ENCODE peak calls at places on chromosomes 4 and X, in nine cellular contexts. Y, X, P, G, U, M, E, H and J are unnamed samples.

GRCh38 chr4:167897116-167897515 is 195.2 kb upstream of the ANXA10 start:
- DNase-seq in M (peak), G (peak), P (peak), U (peak), Y (no peak), H (no peak), E (no peak), X (no peak), J (peak)

GRCh38 chr4:140116442-140117104 is 37.4 kb downstream of the MAML3 start:
- DNase-seq in G (no peak), P (no peak), H (peak), E (peak), X (no peak), M (no peak), Y (no peak), U (peak), J (no peak)

GRCh38 chr4:150976478-150977118 is 38.5 kb downstream of the LRBA start:
- DNase-seq in P (no peak), E (no peak), Y (no peak), H (no peak), U (no peak), X (no peak), M (no peak), G (no peak), J (no peak)

GRCh38 chr4:88728146-88728545 is 30.5 kb upstream of the NAP1L5 start:
- DNase-seq in P (no peak), G (no peak), H (no peak), U (no peak), E (no peak), M (no peak), Y (no peak), X (peak), J (no peak)

GRCh38 chr4:152719856-152720556 is 40.2 kb upstream of the TMEM154 start:
- DNase-seq in P (no peak), H (peak), X (no peak), Y (no peak), U (no peak), G (no peak), E (no peak), M (no peak), J (no peak)

GRCh38 chr4:168679397-168680176 is 182.7 kb downstream of the PALLD start:
- DNase-seq in H (peak), M (no peak), X (no peak), Y (no peak), G (no peak), U (peak), E (no peak), P (no peak), J (peak)

GRCh38 chrX:115449742-115450141 is 111.2 kb upstream of the PLS3 start:
- DNase-seq in P (peak), Y (peak), G (peak), X (peak), U (peak), M (no peak), E (no peak), H (no peak), J (peak)

GRCh38 chr4:74012130-74012529 is 13.7 kb upstream of the CXCL5 start:
- DNase-seq in X (no peak), G (no peak), Y (no peak), P (no peak), H (no peak), U (no peak), E (no peak), M (no peak), J (no peak)

GRCh38 chr4:48997962-48998361 is 11.9 kb downstream of the CWH43 start:
- DNase-seq in G (no peak), M (no peak), U (no peak), H (no peak), P (no peak), Y (no peak), E (no peak), X (no peak), J (no peak)

GRCh38 chrX:49193542-49193964 is 6.4 kb downstream of the SYP start:
- DNase-seq in G (no peak), P (no peak), H (no peak), X (no peak), M (no peak), U (no peak), E (no peak), Y (no peak), J (no peak)

GRCh38 chr4:7487464-7487863 is 52.7 kb upstream of the PSAPL1 start:
- DNase-seq in G (no peak), M (no peak), E (no peak), H (no peak), X (no peak), P (no peak), Y (no peak), U (no peak), J (no peak)

GRCh38 chr4:162360369-162361149 is 196.8 kb upstream of the FSTL5 start:
- DNase-seq in U (no peak), Y (no peak), H (no peak), E (no peak), X (no peak), G (no peak), M (no peak), P (no peak), J (no peak)

GRCh38 chrX:136047001-136047642 is 61.9 kb downstream of the SLC9A6 start:
- DNase-seq in Y (no peak), X (no peak), H (peak), M (no peak), U (peak), G (peak), P (no peak), E (peak), J (no peak)

GRCh38 chr4:47913858-47914218 is 545 bp downstream of the NFXL1 start:
- DNase-seq in U (no peak), Y (no peak), P (no peak), E (peak), H (peak), M (no peak), X (peak), G (no peak), J (peak)

GRCh38 chr4:4871267-4872147 is 12.0 kb downstream of the MSX1 start:
- DNase-seq in X (no peak), U (no peak), P (no peak), G (no peak), Y (no peak), H (no peak), M (no peak), E (no peak), J (no peak)

GRCh38 chr4:40713798-40714197 is 36.0 kb upstream of the NSUN7 start:
- DNase-seq in M (no peak), E (no peak), Y (no peak), H (no peak), G (no peak), X (no peak), P (no peak), U (no peak), J (no peak)

GRCh38 chr4:138772366-138772765 is 243.2 kb upstream of the NOCT start:
- DNase-seq in M (no peak), G (no peak), H (no peak), P (no peak), X (no peak), E (no peak), U (no peak), Y (no peak), J (no peak)

GRCh38 chr4:100022792-100023222 is 72.7 kb upstream of the H2AZ1 start:
- DNase-seq in Y (no peak), E (no peak), P (no peak), M (no peak), U (no peak), G (no peak), X (no peak), H (no peak), J (no peak)

GRCh38 chrX:153981771-153982533 is 9.4 kb downstream of the TMEM187 start:
- DNase-seq in G (no peak), U (no peak), H (no peak), P (no peak), X (peak), E (no peak), Y (no peak), M (no peak), J (peak)

GRCh38 chr4:140720387-140721087 is 35.6 kb downstream of the TBC1D9 start:
- DNase-seq in H (no peak), P (no peak), M (no peak), X (no peak), G (no peak), E (no peak), Y (no peak), U (no peak), J (no peak)

GRCh38 chrX:107678957-107679740 is 50.8 kb downstream of the PRPS1 start:
- DNase-seq in E (peak), X (peak), Y (no peak), P (peak), U (peak), H (no peak), M (no peak), G (peak), J (peak)

GRCh38 chrX:20547649-20548051 is 280.9 kb upstream of the RPS6KA3 start:
- DNase-seq in X (no peak), Y (peak), H (peak), P (peak), M (peak), U (peak), E (peak), G (no peak), J (peak)

GRCh38 chr4:27327421-27328181 is 467.0 kb downstream of the STIM2 start:
- DNase-seq in X (no peak), M (no peak), G (no peak), U (no peak), E (peak), Y (no peak), H (no peak), P (no peak), J (no peak)

GRCh38 chrX:24231780-24232179 is 82.1 kb downstream of the SUPT20HL2 start:
- DNase-seq in G (no peak), H (no peak), M (no peak), Y (no peak), E (no peak), P (no peak), X (no peak), U (no peak), J (no peak)

GRCh38 chr4:567457-568350 is 8.4 kb downstream of the TMEM271 start:
- DNase-seq in Y (no peak), X (no peak), U (no peak), P (no peak), H (no peak), E (no peak), M (no peak), G (no peak), J (no peak)

GRCh38 chr4:176588436-176588835 is 204.3 kb downstream of the VEGFC start:
- DNase-seq in Y (no peak), U (no peak), X (no peak), G (no peak), P (no peak), E (no peak), M (no peak), H (no peak), J (no peak)

GRCh38 chrX:151697537-151697936 is 2.3 kb downstream of the PRRG3 start:
- DNase-seq in E (peak), X (peak), M (no peak), G (peak), P (peak), U (peak), H (no peak), Y (no peak), J (peak)

GRCh38 chr4:16884673-16885460 is 13.6 kb downstream of the LDB2 start:
- DNase-seq in M (no peak), E (no peak), U (no peak), P (no peak), Y (no peak), H (no peak), X (no peak), G (no peak), J (no peak)

GRCh38 chr4:151865327-151865726 is 104.5 kb upstream of the GATB start:
- DNase-seq in G (no peak), P (no peak), U (no peak), Y (no peak), H (no peak), M (no peak), X (peak), E (peak), J (no peak)

GRCh38 chrX:69884210-69884609 is 165.5 kb downstream of the AWAT2 start:
- DNase-seq in H (no peak), M (no peak), P (no peak), U (no peak), G (no peak), X (no peak), E (no peak), Y (no peak), J (no peak)

GRCh38 chrX:12469296-12469695 is 321.9 kb upstream of the PRPS2 start:
- DNase-seq in H (peak), X (no peak), P (no peak), E (no peak), G (no peak), U (no peak), Y (no peak), M (no peak), J (no peak)

GRCh38 chr4:72896515-72896914 is 173.0 kb downstream of the COX18 start:
- DNase-seq in E (peak), H (peak), P (peak), U (peak), X (no peak), M (peak), Y (peak), G (peak), J (peak)

GRCh38 chr4:151940290-151940689 is 179.5 kb upstream of the GATB start:
- DNase-seq in X (no peak), U (no peak), G (no peak), M (no peak), P (no peak), H (no peak), E (no peak), Y (no peak), J (no peak)

GRCh38 chrX:138294951-138295350 is 416.6 kb downstream of the FGF13 start:
- DNase-seq in H (no peak), P (no peak), X (no peak), G (no peak), U (no peak), E (no peak), Y (no peak), M (no peak), J (no peak)

GRCh38 chr4:1542516-1543320 is 136.5 kb upstream of the NKX1-1 start:
- DNase-seq in H (peak), P (no peak), Y (no peak), M (no peak), U (no peak), X (peak), E (no peak), G (no peak), J (no peak)

DNA sequence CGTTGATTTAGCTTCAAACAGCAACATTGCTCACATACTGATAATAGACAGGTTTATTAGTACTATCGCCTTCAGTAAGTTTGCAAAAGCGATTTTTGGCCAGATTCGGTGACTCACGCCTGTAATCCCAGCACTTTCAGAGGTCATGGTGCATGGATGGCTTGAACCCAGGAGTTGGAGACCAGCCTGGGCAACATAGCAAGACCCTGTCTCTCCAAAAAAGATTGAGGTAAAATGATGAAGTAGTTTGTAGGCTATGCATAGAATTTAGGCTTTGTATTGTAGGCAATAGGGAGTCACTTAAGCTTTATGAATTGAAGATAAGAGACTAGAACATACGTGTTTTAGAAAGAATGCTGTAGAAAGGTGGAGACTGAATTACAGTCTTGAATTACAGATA is 1.1 kb upstream of the GNPDA2 start:
- DNase-seq in U (no peak), P (no peak), X (no peak), Y (no peak), M (no peak), H (no peak), G (no peak), E (no peak), J (no peak)
- H3K4me3 ChIP-seq in U (no peak), P (no peak), X (peak), Y (no peak), M (no peak), H (peak), G (no peak), E (peak), J (no peak)

DNA sequence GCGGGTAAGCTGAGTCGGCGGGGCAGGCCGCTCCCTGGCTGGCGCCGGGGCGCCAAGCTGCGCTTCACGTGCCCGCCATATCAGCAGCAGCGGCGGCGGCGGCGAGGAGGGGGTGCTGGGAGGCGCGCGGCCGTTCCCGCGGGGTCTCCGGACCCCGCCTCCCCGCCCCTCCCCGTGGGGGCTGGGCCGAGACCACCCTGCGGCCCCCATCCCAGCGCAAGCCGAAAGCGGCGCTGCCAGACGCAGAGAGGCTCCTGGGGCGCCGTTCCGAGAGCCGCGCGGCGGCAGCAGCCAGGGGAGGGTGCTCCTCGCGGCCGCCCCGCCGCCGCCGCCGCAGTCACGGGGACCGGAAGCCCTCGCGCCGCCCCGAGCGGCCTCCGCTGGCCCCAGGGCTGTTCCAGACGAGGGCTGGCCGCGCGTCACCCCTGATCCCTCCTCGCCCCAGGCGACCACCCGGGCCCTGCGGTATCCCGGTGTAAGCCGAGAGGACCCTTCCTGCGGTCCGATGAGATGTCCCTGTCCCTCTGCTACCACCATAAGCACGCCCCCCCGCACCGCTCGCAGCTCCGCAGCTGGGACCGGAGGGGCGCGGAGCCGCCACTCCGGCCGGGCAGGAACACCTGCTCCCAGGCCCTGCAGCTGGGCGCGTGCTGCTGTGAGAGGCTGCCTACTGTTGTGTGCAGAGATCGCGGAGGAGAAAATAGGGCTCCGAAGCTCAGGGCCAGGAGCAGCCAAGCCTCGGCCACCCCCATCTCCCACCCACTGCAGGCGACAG is 7.4 kb upstream of the BCOR start:
- DNase-seq in Y (no peak), E (peak), X (peak), P (no peak), U (peak), G (no peak), M (no peak), H (no peak), J (no peak)
- H3K4me3 ChIP-seq in Y (peak), E (peak), X (peak), P (peak), U (peak), G (peak), M (peak), H (peak), J (peak)

GRCh38 chr4:119237201-119237600 is 24.7 kb downstream of the USP53 start:
- DNase-seq in P (no peak), H (no peak), E (no peak), U (no peak), G (no peak), X (no peak), Y (no peak), M (no peak), J (no peak)
- H3K4me3 ChIP-seq in P (no peak), H (no peak), E (no peak), U (no peak), G (no peak), X (no peak), Y (no peak), M (no peak), J (no peak)

DNA sequence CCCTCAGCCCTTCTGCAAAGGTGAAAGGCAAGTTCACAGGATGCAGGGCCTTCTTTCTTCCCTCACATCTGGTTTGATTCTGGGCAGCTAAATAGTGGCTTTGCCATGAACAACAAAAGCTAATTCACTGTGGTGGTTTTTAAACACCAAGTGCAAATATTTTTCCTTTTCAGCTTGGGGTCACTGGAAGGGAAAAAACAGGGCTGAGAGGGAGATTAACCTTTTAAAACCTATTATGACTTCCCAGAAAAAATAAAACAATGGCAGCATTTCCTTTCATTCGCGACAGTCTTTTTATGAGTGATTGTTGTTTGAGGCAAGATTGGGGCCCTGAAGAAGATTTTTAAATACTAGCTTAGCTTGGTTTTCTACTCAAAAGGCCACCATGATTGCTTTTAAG is 103.7 kb upstream of the SCML1 start:
- DNase-seq in Y (no peak), P (no peak), G (no peak), M (no peak), E (no peak), U (no peak), X (no peak), H (no peak), J (peak)
- H3K4me3 ChIP-seq in Y (no peak), P (no peak), G (no peak), M (no peak), E (peak), U (no peak), X (no peak), H (no peak), J (no peak)

DNA sequence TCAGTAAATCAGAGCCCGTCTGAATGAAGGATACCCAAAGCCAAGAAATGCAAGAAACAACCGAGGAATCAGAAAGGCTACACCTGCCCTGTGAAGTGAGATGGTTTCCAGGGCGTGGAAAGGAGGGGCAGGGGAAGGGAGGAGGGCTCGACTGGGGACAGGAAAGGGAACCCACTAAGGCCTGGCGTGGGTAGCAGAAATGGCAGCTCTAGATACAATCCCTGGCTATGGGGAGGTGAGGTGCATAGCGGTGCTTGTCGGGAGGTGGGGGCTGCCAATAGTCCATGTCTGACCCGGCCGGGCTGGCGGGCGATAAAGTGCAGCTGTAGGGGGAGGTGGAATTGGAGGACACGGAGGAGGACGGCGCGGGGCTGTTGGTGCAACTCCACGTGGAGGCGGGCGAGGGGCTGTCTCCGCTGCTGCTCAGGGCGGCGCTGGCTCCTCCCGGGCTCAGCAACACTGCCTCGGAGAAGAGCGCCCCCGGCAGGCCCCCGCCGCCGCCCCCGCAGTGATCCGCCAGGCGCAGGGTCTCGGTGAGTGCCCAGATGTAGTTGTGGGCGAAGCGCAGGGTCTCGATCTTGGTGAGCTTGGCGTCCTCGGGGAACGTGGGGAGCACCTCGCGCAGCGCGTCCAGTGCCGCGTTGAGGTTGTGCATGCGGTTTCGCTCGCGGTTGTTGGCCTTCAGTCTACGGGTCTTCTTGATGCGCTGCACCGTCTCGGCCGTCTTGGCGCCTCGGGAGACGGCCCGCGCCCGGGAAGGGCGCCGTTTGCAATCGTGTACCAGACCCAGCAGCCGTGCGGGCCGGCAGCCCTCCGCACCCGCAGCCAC is 1.3 kb downstream of the NEUROG2 start:
- DNase-seq in H (no peak), P (no peak), U (no peak), M (no peak), X (no peak), Y (no peak), E (no peak), G (no peak), J (no peak)
- H3K4me3 ChIP-seq in H (peak), P (peak), U (peak), M (peak), X (peak), Y (peak), E (peak), G (no peak), J (peak)

GRCh38 chr4:105122334-105122733 is 24.3 kb upstream of the TET2 start:
- DNase-seq in X (no peak), E (peak), P (peak), Y (no peak), H (peak), U (peak), M (peak), G (no peak), J (no peak)
- H3K4me3 ChIP-seq in X (no peak), E (no peak), P (no peak), Y (no peak), H (no peak), U (no peak), M (no peak), G (no peak), J (no peak)